ENCODE peak calls at places on chromosomes 16 and 17, in five cellular contexts. S is activated CD4-positive, alpha-beta T cell treated with anti-CD3 and anti-CD28 coated beads, Interleukin-2, amount 50 U/mL, for 24 hours; K is pons; Q is GM12892; V is stimulated activated CD4-positive, alpha-beta T cell treated with anti-CD3 and anti-CD28 coated beads, Interleukin-1b, Interleukin-23, amount 100 ng/mL, for 24 hours. R is an unnamed sample.

GRCh38 chr16:31265329-31266245 is 5.8 kb downstream of the ITGAM start:
- DNase-seq in K (no peak), S (peak), V (peak), Q (peak), R (no peak)

GRCh38 chr16:49505556-49505955 is 132.0 kb downstream of the C16orf78 start:
- DNase-seq in V (no peak), K (no peak), Q (no peak), S (no peak), R (no peak)

GRCh38 chr16:70395345-70395901 is 43.5 kb downstream of the ST3GAL2 start:
- DNase-seq in Q (peak), V (peak), K (peak), S (peak), R (peak)

GRCh38 chr17:68820476-68820824 is 134.7 kb downstream of the ABCA8 start:
- DNase-seq in V (no peak), S (no peak), K (no peak), Q (no peak), R (no peak)

GRCh38 chr17:57288753-57289121 is 32.4 kb downstream of the MSI2 start:
- DNase-seq in Q (no peak), S (no peak), V (no peak), K (peak), R (no peak)

GRCh38 chr17:74274060-74274702 is at the start of gene DNAI2:
- DNase-seq in V (no peak), Q (no peak), S (no peak), K (no peak), R (no peak)

GRCh38 chr16:81560979-81561657 is 116.5 kb downstream of the CMIP start:
- DNase-seq in S (no peak), V (no peak), K (no peak), Q (no peak), R (no peak)

GRCh38 chr17:43018008-43018853 is 4.0 kb downstream of the VAT1 start:
- DNase-seq in K (no peak), S (no peak), Q (no peak), V (no peak), R (no peak)

GRCh38 chr17:13833921-13834320 is 232.2 kb upstream of the HS3ST3A1 start:
- DNase-seq in K (no peak), Q (no peak), S (no peak), V (no peak), R (no peak)

GRCh38 chr17:82232322-82232785 is 3.5 kb downstream of the SLC16A3 start:
- DNase-seq in S (no peak), K (no peak), V (no peak), Q (no peak), R (no peak)